ENCODE peak calls at places on chromosomes 5 and 9, in four cellular contexts. One of them, this sample, is unnamed.

GRCh38 chr9:19701991-19702390 is 86.8 kb downstream of the SLC24A2 start:
- DNase-seq in cardiac fibroblast: no peak
- DNase-seq in lower lobe of right lung: no peak
- DNase-seq in AG04450: no peak
- DNase-seq in this sample: no peak

GRCh38 chr5:93371893-93372292 is 209.1 kb downstream of the NR2F1-AS1 start:
- DNase-seq in lower lobe of right lung: no peak
- DNase-seq in AG04450: no peak
- DNase-seq in cardiac fibroblast: no peak
- DNase-seq in this sample: no peak

GRCh38 chr5:56310711-56311204 is 77.6 kb upstream of the ANKRD55 start:
- DNase-seq in lower lobe of right lung: no peak
- DNase-seq in cardiac fibroblast: no peak
- DNase-seq in AG04450: no peak
- DNase-seq in this sample: no peak

GRCh38 chr5:90803891-90804290 is 245.3 kb downstream of the ADGRV1 start:
- DNase-seq in cardiac fibroblast: no peak
- DNase-seq in AG04450: no peak
- DNase-seq in lower lobe of right lung: no peak
- DNase-seq in this sample: no peak

GRCh38 chr9:114351932-114352331 is 22.3 kb downstream of the ORM2 start:
- DNase-seq in AG04450: no peak
- DNase-seq in cardiac fibroblast: no peak
- DNase-seq in lower lobe of right lung: no peak
- DNase-seq in this sample: no peak

GRCh38 chr9:125142560-125143376 is 560 bp downstream of the SCAI start:
- DNase-seq in cardiac fibroblast: no peak
- DNase-seq in AG04450: no peak
- DNase-seq in lower lobe of right lung: no peak
- DNase-seq in this sample: no peak

GRCh38 chr9:12464910-12465512 is 228.2 kb upstream of the TYRP1 start:
- DNase-seq in lower lobe of right lung: no peak
- DNase-seq in AG04450: no peak
- DNase-seq in cardiac fibroblast: peak
- DNase-seq in this sample: peak

GRCh38 chr5:10201223-10201868 is 48.3 kb downstream of the ATPSCKMT start:
- DNase-seq in AG04450: no peak
- DNase-seq in cardiac fibroblast: peak
- DNase-seq in lower lobe of right lung: no peak
- DNase-seq in this sample: no peak

GRCh38 chr5:176185133-176185733 is 53.0 kb upstream of the SIMC1 start:
- DNase-seq in cardiac fibroblast: no peak
- DNase-seq in AG04450: no peak
- DNase-seq in lower lobe of right lung: no peak
- DNase-seq in this sample: no peak

GRCh38 chr5:157516016-157516415 is 56.0 kb downstream of the NIPAL4 start:
- DNase-seq in lower lobe of right lung: no peak
- DNase-seq in AG04450: peak
- DNase-seq in cardiac fibroblast: peak
- DNase-seq in this sample: peak

GRCh38 chr5:54761213-54761701 is 224.1 kb downstream of the ESM1 start:
- DNase-seq in cardiac fibroblast: peak
- DNase-seq in lower lobe of right lung: no peak
- DNase-seq in AG04450: peak
- DNase-seq in this sample: peak

GRCh38 chr5:5480481-5481111 is 58.1 kb downstream of the ICE1 start:
- DNase-seq in AG04450: no peak
- DNase-seq in lower lobe of right lung: no peak
- DNase-seq in cardiac fibroblast: no peak
- DNase-seq in this sample: no peak

GRCh38 chr5:142872217-142872616 is 102.0 kb downstream of the ARHGAP26 start:
- DNase-seq in lower lobe of right lung: no peak
- DNase-seq in cardiac fibroblast: no peak
- DNase-seq in AG04450: no peak
- DNase-seq in this sample: no peak

GRCh38 chr9:107430071-107430470 is 59.5 kb downstream of the KLF4 start:
- DNase-seq in lower lobe of right lung: no peak
- DNase-seq in AG04450: no peak
- DNase-seq in cardiac fibroblast: no peak
- DNase-seq in this sample: no peak

GRCh38 chr9:107422189-107422802 is 67.3 kb downstream of the KLF4 start:
- DNase-seq in AG04450: no peak
- DNase-seq in cardiac fibroblast: peak
- DNase-seq in lower lobe of right lung: peak
- DNase-seq in this sample: no peak

GRCh38 chr9:107426126-107426525 is 63.4 kb downstream of the KLF4 start:
- DNase-seq in lower lobe of right lung: no peak
- DNase-seq in cardiac fibroblast: no peak
- DNase-seq in AG04450: no peak
- DNase-seq in this sample: no peak

GRCh38 chr9:107423540-107423939 is 66.0 kb downstream of the KLF4 start:
- DNase-seq in lower lobe of right lung: no peak
- DNase-seq in AG04450: no peak
- DNase-seq in cardiac fibroblast: no peak
- DNase-seq in this sample: no peak

DNA sequence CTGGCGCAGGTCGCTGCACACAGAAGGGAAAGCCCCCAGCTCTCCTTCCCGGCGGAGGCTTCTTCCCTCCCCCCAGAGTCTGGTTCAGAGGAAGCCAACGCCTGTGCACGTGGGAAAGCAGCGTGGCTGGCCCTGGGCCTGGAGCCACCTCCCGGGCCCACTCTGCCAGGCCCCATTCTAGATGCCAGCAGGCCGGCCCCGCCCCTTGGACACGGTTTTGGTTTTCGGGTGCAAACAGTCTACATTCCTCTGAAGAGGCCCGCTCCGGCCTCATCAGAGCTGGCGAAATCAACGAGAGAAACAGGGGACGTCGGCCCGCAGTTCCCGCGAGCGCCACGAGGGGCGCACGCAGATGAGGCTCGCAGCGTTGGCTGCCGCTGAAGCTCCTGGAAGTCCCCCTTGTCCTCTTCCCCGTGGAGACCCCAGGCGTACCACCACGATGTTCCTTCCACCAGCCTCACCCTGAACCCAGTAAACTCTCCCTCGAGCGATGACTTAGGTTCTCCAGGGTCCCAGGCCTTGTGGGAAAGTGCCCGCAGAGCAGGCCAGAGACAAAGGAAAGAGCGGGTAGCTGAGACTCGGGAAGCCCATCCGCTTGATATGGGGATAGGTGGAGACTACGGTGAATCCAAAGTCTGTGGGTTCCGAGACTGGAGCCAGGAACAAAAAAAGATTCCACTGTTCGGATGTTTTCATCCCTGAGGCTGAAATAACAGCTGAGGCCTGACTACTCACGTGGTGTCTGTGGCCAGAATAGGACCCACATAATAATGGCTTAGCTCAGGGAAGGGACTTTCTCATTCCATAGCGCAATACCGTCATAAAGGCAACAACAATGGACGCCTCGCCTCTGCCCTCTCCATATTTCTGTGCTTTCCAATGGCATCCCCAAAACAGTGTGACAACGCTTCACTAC is 64.2 kb downstream of the KLF4 start:
- DNase-seq in AG04450: no peak
- DNase-seq in cardiac fibroblast: peak
- DNase-seq in lower lobe of right lung: peak
- DNase-seq in this sample: no peak
- H3K4me3 ChIP-seq in AG04450: peak
- H3K4me3 ChIP-seq in cardiac fibroblast: peak
- H3K4me3 ChIP-seq in lower lobe of right lung: peak
- H3K4me3 ChIP-seq in this sample: no peak

DNA sequence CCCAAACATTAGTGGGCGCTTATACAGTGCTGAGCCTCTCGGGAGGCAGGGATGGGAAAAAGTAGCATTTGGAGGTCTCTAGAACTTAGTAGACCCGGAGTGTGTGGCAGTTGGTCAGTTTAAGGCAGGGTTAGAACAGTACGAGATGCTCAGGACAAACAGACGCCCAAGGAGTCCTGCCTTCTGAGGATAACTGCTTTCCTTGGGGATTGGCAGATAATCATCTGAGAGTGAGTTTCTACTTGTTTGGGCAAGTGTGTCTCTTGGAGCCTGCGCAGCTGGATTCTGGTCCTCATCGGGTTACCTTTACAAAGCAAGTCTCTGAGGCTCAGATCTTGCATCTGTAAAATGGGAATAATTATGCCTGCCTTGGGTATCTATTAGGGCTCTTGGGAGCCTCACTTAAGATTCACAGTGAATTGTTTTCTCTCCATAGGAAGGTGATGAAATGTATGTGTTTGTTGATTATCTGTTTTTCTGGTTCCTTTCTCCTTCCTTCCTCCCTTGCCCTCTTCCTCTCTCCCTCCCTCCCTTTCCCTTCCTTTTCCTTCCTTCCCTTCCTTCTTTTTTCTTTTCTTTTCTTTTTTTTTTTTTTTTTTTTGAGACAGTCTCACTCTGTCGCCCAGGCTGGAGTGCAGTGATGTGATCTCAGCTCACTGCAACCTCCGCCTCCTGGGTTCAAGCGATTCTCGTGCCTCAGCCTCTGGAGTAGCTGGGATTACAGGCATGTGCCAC is 2.0 kb downstream of the PRRC2B start:
- DNase-seq in lower lobe of right lung: no peak
- DNase-seq in AG04450: no peak
- DNase-seq in cardiac fibroblast: peak
- DNase-seq in this sample: no peak
- TF ChIP-seq CTCF in lower lobe of right lung: no peak
- TF ChIP-seq CTCF in AG04450: peak
- TF ChIP-seq CTCF in cardiac fibroblast: no peak
- TF ChIP-seq CTCF in this sample: no peak

GRCh38 chr9:121299467-121300282 is 31.7 kb downstream of the GSN start:
- DNase-seq in cardiac fibroblast: peak
- DNase-seq in AG04450: no peak
- DNase-seq in lower lobe of right lung: peak
- DNase-seq in this sample: no peak
- H3K4me3 ChIP-seq in cardiac fibroblast: peak
- H3K4me3 ChIP-seq in AG04450: peak
- H3K4me3 ChIP-seq in lower lobe of right lung: peak
- H3K4me3 ChIP-seq in this sample: peak

GRCh38 chr9:137320555-137321384 is 18.7 kb upstream of the NRARP start:
- DNase-seq in cardiac fibroblast: no peak
- DNase-seq in lower lobe of right lung: no peak
- DNase-seq in AG04450: no peak
- DNase-seq in this sample: no peak
- TF ChIP-seq CTCF in cardiac fibroblast: no peak
- TF ChIP-seq CTCF in lower lobe of right lung: no peak
- TF ChIP-seq CTCF in AG04450: no peak
- TF ChIP-seq CTCF in this sample: no peak

GRCh38 chr5:178163772-178164735 is 10.4 kb upstream of the NHP2 start:
- DNase-seq in AG04450: no peak
- DNase-seq in lower lobe of right lung: peak
- DNase-seq in cardiac fibroblast: peak
- DNase-seq in this sample: no peak
- H3K4me3 ChIP-seq in AG04450: peak
- H3K4me3 ChIP-seq in lower lobe of right lung: no peak
- H3K4me3 ChIP-seq in cardiac fibroblast: no peak
- H3K4me3 ChIP-seq in this sample: peak

GRCh38 chr5:104800440-104801048 is 1238.0 kb upstream of the NUDT12 start:
- DNase-seq in lower lobe of right lung: no peak
- DNase-seq in AG04450: no peak
- DNase-seq in cardiac fibroblast: no peak
- DNase-seq in this sample: no peak
- TF ChIP-seq CTCF in lower lobe of right lung: no peak
- TF ChIP-seq CTCF in AG04450: peak
- TF ChIP-seq CTCF in cardiac fibroblast: peak
- TF ChIP-seq CTCF in this sample: no peak

This sample was measured in astrocyte of the cerebellum.